ENCODE peak calls at places on chromosomes 16 and 17, in five cellular contexts. One of them, this sample, is unnamed.

GRCh38 chr17:31509805-31510177 is 118.3 kb downstream of the RAB11FIP4 start:
- DNase-seq in activated naive CD4-positive, alpha-beta T cell: no peak
- DNase-seq in AG10803: no peak
- DNase-seq in esophagus muscularis mucosa: no peak
- DNase-seq in astrocyte of the spinal cord: no peak
- DNase-seq in this sample: no peak

GRCh38 chr16:68069511-68070248 is 15.5 kb upstream of the NFATC3 start:
- DNase-seq in AG10803: no peak
- DNase-seq in activated naive CD4-positive, alpha-beta T cell: no peak
- DNase-seq in esophagus muscularis mucosa: no peak
- DNase-seq in astrocyte of the spinal cord: no peak
- DNase-seq in this sample: no peak

GRCh38 chr17:6558932-6559752 is 2.8 kb upstream of the PITPNM3 start:
- DNase-seq in astrocyte of the spinal cord: no peak
- DNase-seq in esophagus muscularis mucosa: no peak
- DNase-seq in activated naive CD4-positive, alpha-beta T cell: no peak
- DNase-seq in AG10803: no peak
- DNase-seq in this sample: no peak

GRCh38 chr16:6645758-6646423 is 686.8 kb upstream of the RBFOX1 start:
- DNase-seq in AG10803: no peak
- DNase-seq in esophagus muscularis mucosa: no peak
- DNase-seq in astrocyte of the spinal cord: no peak
- DNase-seq in activated naive CD4-positive, alpha-beta T cell: no peak
- DNase-seq in this sample: no peak

GRCh38 chr16:87235810-87236515 is 81.2 kb downstream of the C16orf95 start:
- DNase-seq in AG10803: no peak
- DNase-seq in astrocyte of the spinal cord: no peak
- DNase-seq in activated naive CD4-positive, alpha-beta T cell: no peak
- DNase-seq in esophagus muscularis mucosa: no peak
- DNase-seq in this sample: no peak

GRCh38 chr17:40035162-40035559 is 19.0 kb downstream of the MED24 start:
- DNase-seq in esophagus muscularis mucosa: no peak
- DNase-seq in AG10803: peak; percentile 36
- DNase-seq in activated naive CD4-positive, alpha-beta T cell: no peak
- DNase-seq in astrocyte of the spinal cord: peak; percentile 53
- DNase-seq in this sample: peak; percentile 4

GRCh38 chr17:80362428-80363119 is 52.4 kb upstream of the ENDOV start:
- DNase-seq in esophagus muscularis mucosa: no peak
- DNase-seq in AG10803: peak; percentile 6
- DNase-seq in astrocyte of the spinal cord: peak; percentile 21
- DNase-seq in activated naive CD4-positive, alpha-beta T cell: no peak
- DNase-seq in this sample: no peak

GRCh38 chr17:37764383-37764782 is 19.5 kb upstream of the HNF1B start:
- DNase-seq in esophagus muscularis mucosa: no peak
- DNase-seq in astrocyte of the spinal cord: no peak
- DNase-seq in activated naive CD4-positive, alpha-beta T cell: no peak
- DNase-seq in AG10803: no peak
- DNase-seq in this sample: no peak

GRCh38 chr16:48877946-48878345 is 268.0 kb upstream of the N4BP1 start:
- DNase-seq in activated naive CD4-positive, alpha-beta T cell: no peak
- DNase-seq in astrocyte of the spinal cord: no peak
- DNase-seq in AG10803: no peak
- DNase-seq in esophagus muscularis mucosa: no peak
- DNase-seq in this sample: no peak

GRCh38 chr17:45688353-45688752 is 95.8 kb upstream of the CRHR1 start:
- DNase-seq in AG10803: no peak
- DNase-seq in activated naive CD4-positive, alpha-beta T cell: no peak
- DNase-seq in esophagus muscularis mucosa: no peak
- DNase-seq in astrocyte of the spinal cord: no peak
- DNase-seq in this sample: no peak

GRCh38 chr17:17096438-17097178 is 54.4 kb downstream of the MPRIP start:
- DNase-seq in astrocyte of the spinal cord: peak; percentile 39
- DNase-seq in activated naive CD4-positive, alpha-beta T cell: no peak
- DNase-seq in esophagus muscularis mucosa: no peak
- DNase-seq in AG10803: peak; percentile 76
- DNase-seq in this sample: no peak

GRCh38 chr17:29562615-29563014 is 4.2 kb downstream of the ABHD15 start:
- DNase-seq in astrocyte of the spinal cord: no peak
- DNase-seq in AG10803: no peak
- DNase-seq in esophagus muscularis mucosa: no peak
- DNase-seq in activated naive CD4-positive, alpha-beta T cell: no peak
- DNase-seq in this sample: no peak

GRCh38 chr16:79673635-79674034 is 73.1 kb upstream of the MAF start:
- DNase-seq in activated naive CD4-positive, alpha-beta T cell: no peak
- DNase-seq in AG10803: no peak
- DNase-seq in esophagus muscularis mucosa: peak; percentile 74
- DNase-seq in astrocyte of the spinal cord: no peak
- DNase-seq in this sample: no peak

GRCh38 chr17:63929860-63930766 is 2.0 kb downstream of the CD79B start:
- DNase-seq in astrocyte of the spinal cord: no peak
- DNase-seq in activated naive CD4-positive, alpha-beta T cell: no peak
- DNase-seq in AG10803: no peak
- DNase-seq in esophagus muscularis mucosa: no peak
- DNase-seq in this sample: no peak

GRCh38 chr17:57860414-57860999 is 10.7 kb upstream of the MRPS23 start:
- DNase-seq in activated naive CD4-positive, alpha-beta T cell: no peak
- DNase-seq in esophagus muscularis mucosa: no peak
- DNase-seq in AG10803: no peak
- DNase-seq in astrocyte of the spinal cord: no peak
- DNase-seq in this sample: no peak

GRCh38 chr17:51653902-51654301 is 393.6 kb downstream of the UTP18 start:
- DNase-seq in esophagus muscularis mucosa: no peak
- DNase-seq in AG10803: no peak
- DNase-seq in activated naive CD4-positive, alpha-beta T cell: no peak
- DNase-seq in astrocyte of the spinal cord: no peak
- DNase-seq in this sample: no peak

GRCh38 chr16:11535494-11535893 is 51.2 kb downstream of the LITAF start:
- DNase-seq in AG10803: no peak
- DNase-seq in esophagus muscularis mucosa: no peak
- DNase-seq in astrocyte of the spinal cord: no peak
- DNase-seq in activated naive CD4-positive, alpha-beta T cell: no peak
- DNase-seq in this sample: no peak

GRCh38 chr16:50178397-50179018 is 25.4 kb downstream of the TENT4B start:
- DNase-seq in esophagus muscularis mucosa: no peak
- DNase-seq in astrocyte of the spinal cord: no peak
- DNase-seq in activated naive CD4-positive, alpha-beta T cell: no peak
- DNase-seq in AG10803: peak; percentile 57
- DNase-seq in this sample: no peak

GRCh38 chr17:3474212-3474611 is 1.6 kb upstream of the ASPA start:
- DNase-seq in astrocyte of the spinal cord: no peak
- DNase-seq in activated naive CD4-positive, alpha-beta T cell: no peak
- DNase-seq in AG10803: peak; percentile 21
- DNase-seq in esophagus muscularis mucosa: no peak
- DNase-seq in this sample: no peak

GRCh38 chr17:6075845-6076244 is 5.7 kb downstream of the WSCD1 start:
- DNase-seq in esophagus muscularis mucosa: no peak
- DNase-seq in astrocyte of the spinal cord: no peak
- DNase-seq in activated naive CD4-positive, alpha-beta T cell: no peak
- DNase-seq in AG10803: no peak
- DNase-seq in this sample: no peak

GRCh38 chr16:7482596-7483290 is 150.1 kb downstream of the RBFOX1 start:
- DNase-seq in astrocyte of the spinal cord: no peak
- DNase-seq in esophagus muscularis mucosa: no peak
- DNase-seq in AG10803: no peak
- DNase-seq in activated naive CD4-positive, alpha-beta T cell: no peak
- DNase-seq in this sample: no peak

GRCh38 chr16:27685802-27686201 is 135.9 kb downstream of the KATNIP start:
- DNase-seq in AG10803: peak; percentile 51
- DNase-seq in astrocyte of the spinal cord: peak; percentile 52
- DNase-seq in esophagus muscularis mucosa: no peak
- DNase-seq in activated naive CD4-positive, alpha-beta T cell: no peak
- DNase-seq in this sample: no peak

GRCh38 chr16:69754143-69754468 is 620 bp downstream of the NOB1 start:
- DNase-seq in esophagus muscularis mucosa: no peak
- DNase-seq in astrocyte of the spinal cord: no peak
- DNase-seq in activated naive CD4-positive, alpha-beta T cell: no peak
- DNase-seq in AG10803: no peak
- DNase-seq in this sample: no peak